ENCODE peak calls at places on chromosomes 1 and 21, in ten cellular contexts. G is sigmoid colon, X is WTC11, Y is AG09309, F is upper lobe of right lung, E is HCT116, T is fibroblast of lung, V is neural crest cell, W is esophagus squamous epithelium, H is IMR-90. J is an unnamed sample.

GRCh38 chr1:115782571-115783281 is 14.2 kb upstream of the CASQ2 start:
- DNase-seq in W (no peak), Y (peak; percentile 73), F (no peak), G (no peak), X (no peak), E (peak; percentile 51), V (no peak), H (peak; percentile 45), T (peak; percentile 55), J (no peak)

GRCh38 chr1:53413175-53414001 is 45.8 kb upstream of the DMRTB1 start:
- DNase-seq in Y (peak; percentile 40), H (peak; percentile 89), F (no peak), T (peak; percentile 54), G (peak; percentile 44), V (no peak), E (peak; percentile 85), W (no peak), X (no peak), J (no peak)

GRCh38 chr1:7856345-7856744 is 3.5 kb upstream of the UTS2 start:
- DNase-seq in V (no peak), H (no peak), E (no peak), F (no peak), Y (no peak), G (no peak), W (no peak), T (no peak), X (no peak), J (no peak)

GRCh38 chr1:53544731-53545515 is 85.7 kb downstream of the DMRTB1 start:
- DNase-seq in Y (no peak), X (peak; percentile 6), T (no peak), F (peak; percentile 46), H (no peak), V (no peak), W (no peak), G (peak; percentile 50), E (no peak), J (peak; percentile 1)

GRCh38 chr1:28180310-28181305 is 4.1 kb upstream of the PTAFR start:
- DNase-seq in T (no peak), W (no peak), Y (no peak), V (no peak), G (no peak), F (no peak), X (no peak), H (no peak), E (no peak), J (no peak)

GRCh38 chr1:248863011-248863881 is 4.4 kb upstream of the ZNF692 start:
- DNase-seq in Y (no peak), T (peak; percentile 58), W (peak; percentile 48), G (peak; percentile 96), H (peak; percentile 47), V (peak; percentile 73), F (peak; percentile 92), E (no peak), X (peak; percentile 77), J (peak; percentile 96)

GRCh38 chr1:218164111-218164929 is 120.8 kb upstream of the RRP15 start:
- DNase-seq in G (no peak), Y (no peak), T (peak; percentile 40), H (peak; percentile 12), V (peak; percentile 53), X (peak; percentile 88), W (no peak), F (peak; percentile 64), E (no peak), J (peak; percentile 38)

GRCh38 chr1:25760122-25760719 is 39.8 kb upstream of the SELENON start:
- DNase-seq in T (no peak), F (no peak), E (no peak), Y (no peak), W (no peak), G (no peak), X (no peak), V (no peak), H (no peak), J (no peak)

GRCh38 chr1:209527993-209528392 is 55.5 kb upstream of the CAMK1G start:
- DNase-seq in E (no peak), X (no peak), F (no peak), G (no peak), T (no peak), V (no peak), Y (no peak), H (no peak), W (no peak), J (no peak)

GRCh38 chr1:246647113-246647512 is 77.1 kb upstream of the SCCPDH start:
- DNase-seq in V (peak; percentile 13), X (peak; percentile 79), E (no peak), G (peak; percentile 77), H (peak; percentile 71), F (no peak), T (peak; percentile 73), Y (peak; percentile 20), W (no peak), J (peak; percentile 91)

GRCh38 chr21:45655071-45655470 is 11.5 kb downstream of the PCBP3 start:
- DNase-seq in F (no peak), T (peak; percentile 91), E (no peak), Y (peak; percentile 37), X (no peak), G (no peak), H (peak; percentile 78), W (no peak), V (no peak), J (no peak)

GRCh38 chr21:44601596-44602473 is 1.4 kb downstream of the KRTAP10-7 start:
- DNase-seq in F (peak; percentile 53), E (no peak), T (no peak), Y (no peak), H (no peak), V (no peak), W (no peak), X (no peak), G (no peak), J (peak; percentile 38)

GRCh38 chr1:66283583-66284041 is 250.3 kb upstream of the SGIP1 start:
- DNase-seq in W (no peak), T (no peak), H (peak; percentile 67), E (no peak), X (no peak), Y (no peak), V (no peak), G (no peak), F (no peak), J (no peak)

GRCh38 chr1:113978863-113979702 is at the start of gene OLFML3:
- DNase-seq in W (no peak), V (peak; percentile 85), G (peak; percentile 96), T (peak; percentile 95), Y (peak; percentile 91), H (peak; percentile 95), E (peak; percentile 66), X (peak; percentile 85), F (peak; percentile 83), J (peak; percentile 85)

GRCh38 chr1:151998611-151999362 is 5.1 kb upstream of the S100A10 start:
- DNase-seq in X (no peak), W (no peak), Y (no peak), V (no peak), E (no peak), T (no peak), F (no peak), G (no peak), H (peak; percentile 44), J (no peak)

DNA sequence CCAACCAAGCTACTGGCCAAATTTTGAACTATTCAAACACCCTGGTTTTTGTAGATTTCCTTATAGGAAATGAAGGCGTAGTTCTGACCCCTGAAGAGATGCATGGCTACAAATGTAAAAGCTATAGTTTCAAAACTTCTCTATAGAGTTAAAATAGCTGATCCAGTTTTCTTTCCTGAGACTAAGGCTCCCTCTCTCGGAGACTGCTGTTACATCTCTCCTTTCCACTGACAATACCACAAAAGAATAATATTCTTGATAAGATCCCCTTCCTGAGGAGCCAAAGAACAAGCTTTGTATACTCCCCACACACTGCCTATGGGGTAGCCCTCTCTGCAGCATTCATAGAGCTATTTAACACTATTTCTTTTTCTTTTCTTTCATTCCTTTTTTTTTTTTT is 6.7 kb upstream of the CFAP126 start:
- DNase-seq in V (no peak), G (no peak), X (no peak), T (peak; percentile 14), Y (no peak), W (no peak), E (no peak), H (no peak), F (no peak), J (no peak)
- TF ChIP-seq CTCF in V (peak; percentile 44), G (no peak), X (no peak), T (no peak), Y (peak; percentile 11), W (no peak), E (no peak), H (peak; percentile 38), F (peak; percentile 12), J (peak; percentile 34)

DNA sequence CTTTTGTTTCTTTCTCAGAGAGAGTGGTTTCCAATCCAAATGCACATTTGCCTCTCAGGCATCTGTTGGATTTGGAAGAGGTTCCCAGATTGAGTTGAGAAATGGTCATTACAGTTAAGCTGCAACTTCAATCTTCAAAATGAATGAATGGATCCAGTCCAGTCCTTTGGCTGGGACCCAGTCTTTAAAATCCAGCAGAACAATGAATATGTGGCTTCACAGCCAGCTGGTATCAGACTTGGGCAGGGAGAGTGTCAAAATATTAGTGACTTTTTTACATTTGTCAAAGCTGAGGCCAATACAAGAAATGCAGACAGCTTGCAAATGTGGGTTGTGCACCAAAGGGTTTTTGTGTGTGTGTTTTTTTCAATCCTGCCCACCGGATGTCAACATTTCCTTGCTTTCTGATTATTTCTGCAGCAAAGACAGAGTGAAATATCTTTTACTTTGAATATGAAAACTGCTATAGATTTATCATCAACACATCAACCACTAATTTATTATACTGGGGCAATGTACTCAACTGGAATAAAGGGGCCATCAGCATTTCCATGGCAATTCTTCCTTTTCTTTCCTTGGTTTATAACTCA is 491.4 kb upstream of the C1orf87 start:
- DNase-seq in G (no peak), Y (no peak), H (no peak), F (no peak), X (no peak), V (no peak), E (no peak), W (no peak), T (peak; percentile 27), J (no peak)
- TF ChIP-seq CTCF in G (no peak), Y (no peak), H (no peak), F (no peak), X (no peak), V (no peak), E (no peak), W (no peak), T (no peak), J (no peak)

DNA sequence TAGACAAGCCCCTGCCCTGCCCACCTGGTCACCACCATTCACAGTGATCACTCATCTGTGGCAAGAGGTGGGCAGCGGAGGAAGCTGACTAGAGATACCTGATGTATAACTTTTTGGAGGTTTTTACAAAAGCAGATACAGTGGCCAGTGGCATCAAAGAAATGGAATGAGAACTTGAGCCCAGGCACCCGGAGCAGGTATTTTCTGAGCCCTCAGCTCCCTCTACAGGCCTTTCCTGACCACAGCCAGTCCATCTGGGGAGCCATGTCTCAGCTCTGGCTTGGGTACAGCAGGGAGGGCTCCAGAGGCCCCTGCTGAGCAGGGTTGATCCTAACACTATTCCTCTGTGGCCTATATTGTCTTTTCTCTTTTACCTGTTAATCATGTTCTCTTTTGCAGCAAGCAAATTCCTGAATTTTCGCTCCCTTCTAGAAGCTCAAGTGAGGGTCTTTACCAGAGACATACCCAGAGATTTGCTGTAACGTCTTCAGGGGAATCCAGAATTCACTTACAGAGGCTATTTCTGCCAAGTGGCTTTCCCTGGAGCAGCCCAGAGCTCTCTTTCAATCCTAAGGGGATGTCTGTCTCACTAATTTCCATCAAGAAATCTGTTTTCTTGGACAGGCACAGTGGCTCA is 27.3 kb downstream of the GPR157 start:
- DNase-seq in W (no peak), V (peak; percentile 28), G (peak; percentile 67), H (peak; percentile 68), X (peak; percentile 68), F (no peak), E (peak; percentile 19), T (peak; percentile 70), Y (no peak), J (peak; percentile 70)
- TF ChIP-seq CTCF in W (peak; percentile 51), V (peak; percentile 70), G (peak; percentile 53), H (peak; percentile 81), X (peak; percentile 50), F (peak; percentile 48), E (peak; percentile 70), T (peak; percentile 85), Y (peak; percentile 88), J (peak; percentile 87)

GRCh38 chr1:59290173-59290954 is 6.5 kb upstream of the FGGY start:
- DNase-seq in H (peak; percentile 52), X (peak; percentile 53), V (no peak), F (peak; percentile 71), W (no peak), Y (no peak), E (peak; percentile 88), T (peak; percentile 51), G (no peak), J (peak; percentile 61)
- TF ChIP-seq CTCF in H (peak; percentile 38), X (no peak), V (peak; percentile 50), F (peak; percentile 51), W (peak; percentile 20), Y (peak; percentile 39), E (peak; percentile 63), T (peak; percentile 46), G (peak; percentile 12), J (peak; percentile 66)